ENCODE peak calls at places on chromosome 20, in five cellular contexts. One of them, this sample, is unnamed.

GRCh38 chr20:22630698-22631097 is 46.3 kb upstream of the FOXA2 start:
- DNase-seq in left lung: peak; percentile 43
- DNase-seq in endothelial cell: no peak
- DNase-seq in heart right ventricle: no peak
- DNase-seq in right lobe of liver: no peak
- DNase-seq in this sample: no peak

GRCh38 chr20:1964659-1965405 is 29.0 kb downstream of the PDYN start:
- DNase-seq in left lung: no peak
- DNase-seq in endothelial cell: peak; percentile 30
- DNase-seq in heart right ventricle: no peak
- DNase-seq in right lobe of liver: no peak
- DNase-seq in this sample: peak; percentile 17

GRCh38 chr20:38844963-38845362 is 39.5 kb downstream of the PPP1R16B start:
- DNase-seq in left lung: no peak
- DNase-seq in endothelial cell: no peak
- DNase-seq in heart right ventricle: no peak
- DNase-seq in right lobe of liver: no peak
- DNase-seq in this sample: no peak

GRCh38 chr20:34473262-34473883 is 42.8 kb upstream of the DYNLRB1 start:
- DNase-seq in left lung: no peak
- DNase-seq in endothelial cell: peak; percentile 55
- DNase-seq in heart right ventricle: peak; percentile 40
- DNase-seq in right lobe of liver: peak; percentile 46
- DNase-seq in this sample: peak; percentile 22

GRCh38 chr20:8082999-8083398 is 49.1 kb upstream of the PLCB1 start:
- DNase-seq in left lung: no peak
- DNase-seq in endothelial cell: no peak
- DNase-seq in heart right ventricle: peak; percentile 9
- DNase-seq in right lobe of liver: no peak
- DNase-seq in this sample: no peak

GRCh38 chr20:52190437-52191131 is 995 bp downstream of the ZFP64 start:
- DNase-seq in left lung: no peak
- DNase-seq in endothelial cell: peak; percentile 31
- DNase-seq in heart right ventricle: peak; percentile 13
- DNase-seq in right lobe of liver: peak; percentile 29
- DNase-seq in this sample: peak; percentile 34

GRCh38 chr20:41616228-41616627 is 1.9 kb downstream of the CHD6 start:
- DNase-seq in left lung: no peak
- DNase-seq in endothelial cell: no peak
- DNase-seq in heart right ventricle: no peak
- DNase-seq in right lobe of liver: no peak
- DNase-seq in this sample: no peak

GRCh38 chr20:58081842-58082241 is 146.6 kb downstream of the ANKRD60 start:
- DNase-seq in left lung: no peak
- DNase-seq in endothelial cell: no peak
- DNase-seq in heart right ventricle: no peak
- DNase-seq in right lobe of liver: no peak
- DNase-seq in this sample: no peak

GRCh38 chr20:64114356-64114971 is 7.1 kb upstream of the NPBWR2 start:
- DNase-seq in left lung: peak; percentile 52
- DNase-seq in endothelial cell: no peak
- DNase-seq in heart right ventricle: no peak
- DNase-seq in right lobe of liver: no peak
- DNase-seq in this sample: no peak

GRCh38 chr20:9918360-9918759 is 79.5 kb upstream of the PAK5 start:
- DNase-seq in left lung: no peak
- DNase-seq in endothelial cell: no peak
- DNase-seq in heart right ventricle: no peak
- DNase-seq in right lobe of liver: no peak
- DNase-seq in this sample: no peak

DNA sequence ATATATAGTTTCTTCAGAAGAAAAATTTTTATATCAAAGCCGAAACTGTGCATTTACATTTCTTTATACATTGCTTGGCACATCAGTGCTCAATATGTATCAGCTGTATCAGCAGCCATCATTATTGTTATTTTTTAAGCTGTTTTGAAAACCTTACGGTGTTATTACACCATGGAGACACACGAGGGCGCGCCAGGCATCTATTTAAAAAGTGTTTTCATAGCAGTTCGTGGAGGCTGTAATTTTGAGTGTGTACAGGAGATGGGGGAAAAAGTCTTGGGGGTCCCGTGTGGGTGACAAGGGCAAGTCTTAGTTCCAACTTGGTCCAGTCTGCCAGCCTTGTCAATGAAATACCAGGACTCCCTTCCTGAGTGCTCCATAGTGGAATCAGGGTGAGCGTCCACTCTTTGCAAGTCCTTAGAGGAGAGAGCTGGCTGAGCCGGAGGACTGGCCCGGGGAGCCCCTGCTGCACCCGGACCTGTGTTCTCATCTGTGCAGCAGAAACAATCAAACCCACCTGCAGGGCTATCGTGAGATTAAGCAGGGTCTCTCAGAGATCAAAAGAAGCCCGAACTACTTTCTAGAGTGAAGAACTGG is 43.3 kb downstream of the SLC2A10 start:
- DNase-seq in left lung: peak; percentile 78
- DNase-seq in endothelial cell: peak; percentile 67
- DNase-seq in heart right ventricle: peak; percentile 33
- DNase-seq in right lobe of liver: peak; percentile 51
- DNase-seq in this sample: peak; percentile 77
- TF ChIP-seq CTCF in left lung: peak; percentile 63
- TF ChIP-seq CTCF in endothelial cell: peak; percentile 87
- TF ChIP-seq CTCF in heart right ventricle: peak; percentile 81
- TF ChIP-seq CTCF in right lobe of liver: peak; percentile 68
- TF ChIP-seq CTCF in this sample: peak; percentile 85

GRCh38 chr20:54197621-54198604 is 10.0 kb upstream of the PFDN4 start:
- DNase-seq in left lung: no peak
- DNase-seq in endothelial cell: no peak
- DNase-seq in heart right ventricle: no peak
- DNase-seq in right lobe of liver: no peak
- DNase-seq in this sample: no peak
- TF ChIP-seq CTCF in left lung: no peak
- TF ChIP-seq CTCF in endothelial cell: no peak
- TF ChIP-seq CTCF in heart right ventricle: no peak
- TF ChIP-seq CTCF in right lobe of liver: peak; percentile 37
- TF ChIP-seq CTCF in this sample: no peak

GRCh38 chr20:11965602-11966001 is 47.9 kb downstream of the BTBD3 start:
- DNase-seq in left lung: no peak
- DNase-seq in endothelial cell: no peak
- DNase-seq in heart right ventricle: no peak
- DNase-seq in right lobe of liver: no peak
- DNase-seq in this sample: no peak
- TF ChIP-seq CTCF in left lung: no peak
- TF ChIP-seq CTCF in endothelial cell: no peak
- TF ChIP-seq CTCF in heart right ventricle: peak; percentile 19
- TF ChIP-seq CTCF in right lobe of liver: no peak
- TF ChIP-seq CTCF in this sample: no peak

DNA sequence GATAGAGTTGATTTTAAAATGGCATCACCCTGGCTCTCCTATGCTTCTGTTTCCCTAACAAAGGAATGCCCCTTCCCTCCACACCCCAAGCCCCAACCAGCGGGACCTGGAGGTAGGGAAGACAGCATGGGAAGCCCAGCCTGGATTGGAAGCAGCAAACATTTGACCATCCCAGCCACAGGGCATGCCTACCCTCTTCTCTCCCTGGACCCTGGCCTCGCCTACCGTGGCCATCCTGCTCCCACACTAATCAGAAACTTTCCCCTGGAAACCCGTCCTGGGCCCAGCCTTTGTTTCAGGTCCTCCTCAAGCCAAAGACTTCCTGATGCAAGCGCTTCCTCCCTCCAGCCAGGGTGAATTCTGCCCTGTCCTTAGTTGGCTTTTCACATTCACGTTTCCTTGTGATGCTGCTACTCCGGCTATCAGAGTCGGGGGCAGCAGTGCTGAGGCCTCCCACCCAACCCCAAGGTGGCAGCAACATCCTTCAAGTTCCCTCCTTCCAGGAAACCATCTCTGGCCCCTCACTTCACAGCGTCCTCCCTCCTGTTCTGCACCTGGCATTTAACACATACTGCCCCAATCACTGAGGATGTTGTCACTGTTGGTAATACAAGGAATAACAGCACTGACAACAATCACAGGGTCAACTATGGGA is 18.2 kb upstream of the ANGPT4 start:
- DNase-seq in left lung: no peak
- DNase-seq in endothelial cell: no peak
- DNase-seq in heart right ventricle: no peak
- DNase-seq in right lobe of liver: no peak
- DNase-seq in this sample: no peak
- TF ChIP-seq CTCF in left lung: no peak
- TF ChIP-seq CTCF in endothelial cell: no peak
- TF ChIP-seq CTCF in heart right ventricle: no peak
- TF ChIP-seq CTCF in right lobe of liver: no peak
- TF ChIP-seq CTCF in this sample: no peak

DNA sequence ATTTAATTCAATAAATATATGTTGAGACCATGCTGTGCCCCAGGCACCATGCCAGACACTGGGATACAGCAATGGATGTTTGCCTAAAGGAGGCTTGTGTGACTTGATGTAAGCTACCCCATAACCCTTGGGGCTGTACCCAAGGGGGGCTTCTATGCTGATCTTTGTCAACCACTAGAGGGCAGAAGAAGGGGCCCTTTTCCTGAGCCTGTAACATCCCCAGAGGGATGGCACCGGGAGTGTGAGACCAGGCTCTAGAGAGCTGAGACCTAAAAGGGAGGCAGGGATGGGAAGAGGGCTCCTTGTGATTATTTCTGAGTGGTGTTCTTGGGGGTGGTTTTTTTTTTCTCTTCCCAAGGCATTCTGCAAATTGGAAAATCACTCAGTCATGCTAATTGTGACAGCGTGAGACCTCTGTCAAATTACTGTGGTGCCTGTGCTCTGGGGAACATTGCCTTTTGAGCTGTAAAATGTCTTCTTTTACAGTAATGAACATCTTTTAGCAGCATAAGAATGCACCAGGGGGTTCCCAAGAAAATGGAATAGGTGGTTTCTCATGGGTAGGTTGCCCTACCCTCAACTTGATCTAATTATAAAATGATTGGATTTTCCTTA is 138.8 kb upstream of the SLC24A3 start:
- DNase-seq in left lung: no peak
- DNase-seq in endothelial cell: no peak
- DNase-seq in heart right ventricle: no peak
- DNase-seq in right lobe of liver: no peak
- DNase-seq in this sample: peak; percentile 17
- TF ChIP-seq CTCF in left lung: no peak
- TF ChIP-seq CTCF in endothelial cell: peak; percentile 51
- TF ChIP-seq CTCF in heart right ventricle: peak; percentile 24
- TF ChIP-seq CTCF in right lobe of liver: peak; percentile 9
- TF ChIP-seq CTCF in this sample: peak; percentile 45

This sample was measured in nephron progenitor cell.